ENCODE peak calls at places on chromosomes 13 and 19, in nine cellular contexts. J is renal cortical epithelial cell; L is AG20443; I is Caco-2; Z is heart right ventricle; W is T-helper 1 cell; U is stimulated activated naive B cell treated with anti-CD40 and anti-IgM and Interleukin-4, amounts not matched to agents 10 μg/mL and 1 μg/mL and 100 μg/mL, for 72 hours; Y is mucosa of descending colon; Q is EL. N is an unnamed sample.

GRCh38 chr13:82905071-82905470 is 977.2 kb downstream of the SLITRK1 start:
- DNase-seq in J (no peak), L (no peak), I (no peak), Z (no peak), W (no peak), U (no peak), Y (no peak), Q (no peak), N (no peak)

GRCh38 chr19:42427313-42427712 is at the start of gene LIPE:
- DNase-seq in J (no peak), L (peak), I (no peak), Z (no peak), W (no peak), U (no peak), Y (no peak), Q (no peak), N (no peak)

GRCh38 chr13:90107658-90108057 is 1239.8 kb upstream of the MIR17HG start:
- DNase-seq in J (peak), L (no peak), I (no peak), Z (no peak), W (no peak), U (no peak), Y (peak), Q (no peak), N (no peak)

GRCh38 chr13:23871616-23872220 is 17.5 kb downstream of the MIPEP start:
- DNase-seq in J (peak), L (peak), I (no peak), Z (no peak), W (no peak), U (no peak), Y (no peak), Q (peak), N (no peak)

GRCh38 chr13:39273953-39274352 is 235.7 kb downstream of the NHLRC3 start:
- DNase-seq in J (peak), L (no peak), I (peak), Z (no peak), W (no peak), U (no peak), Y (peak), Q (no peak), N (no peak)

GRCh38 chr19:4589579-4590410 is 30.3 kb upstream of the SEMA6B start:
- DNase-seq in J (no peak), L (no peak), I (peak), Z (no peak), W (no peak), U (peak), Y (peak), Q (no peak), N (no peak)

GRCh38 chr13:98845726-98846125 is 93.3 kb upstream of the SLC15A1 start:
- DNase-seq in J (no peak), L (no peak), I (no peak), Z (no peak), W (no peak), U (no peak), Y (no peak), Q (no peak), N (no peak)

GRCh38 chr13:39422845-39423565 is 180.0 kb downstream of the LHFPL6 start:
- DNase-seq in J (no peak), L (no peak), I (no peak), Z (no peak), W (no peak), U (no peak), Y (no peak), Q (peak), N (no peak)

GRCh38 chr19:55306712-55307111 is 18.4 kb downstream of the TMEM150B start:
- DNase-seq in J (no peak), L (no peak), I (no peak), Z (no peak), W (no peak), U (no peak), Y (no peak), Q (no peak), N (no peak)

GRCh38 chr19:29645911-29646310 is 19.4 kb upstream of the PLEKHF1 start:
- DNase-seq in J (no peak), L (peak), I (no peak), Z (peak), W (no peak), U (no peak), Y (peak), Q (peak), N (no peak)

GRCh38 chr13:90197722-90198121 is 1149.8 kb upstream of the MIR17HG start:
- DNase-seq in J (peak), L (peak), I (no peak), Z (no peak), W (no peak), U (no peak), Y (no peak), Q (peak), N (no peak)

GRCh38 chr13:21069561-21070004 is 8.2 kb upstream of the LATS2 start:
- DNase-seq in J (peak), L (peak), I (peak), Z (no peak), W (no peak), U (no peak), Y (no peak), Q (peak), N (no peak)

GRCh38 chr13:88761145-88761544 is 1090.0 kb downstream of the SLITRK5 start:
- DNase-seq in J (no peak), L (no peak), I (no peak), Z (no peak), W (no peak), U (no peak), Y (no peak), Q (no peak), N (peak)